ENCODE peak calls at places on chromosomes 1 and 21, in seven cellular contexts. One of them, this sample, is unnamed.

GRCh38 chr1:171188388-171189266 is 3.5 kb downstream of the FMO2 start:
- DNase-seq in T-helper 1 cell: peak
- DNase-seq in heart left ventricle: no peak
- DNase-seq in ELR: peak
- DNase-seq in substantia nigra: no peak
- DNase-seq in coronary artery: no peak
- DNase-seq in naive thymus-derived CD8-positive, alpha-beta T cell: peak
- DNase-seq in this sample: peak

GRCh38 chr1:201656670-201657032 is 117.7 kb downstream of the NAV1 start:
- DNase-seq in T-helper 1 cell: no peak
- DNase-seq in coronary artery: no peak
- DNase-seq in naive thymus-derived CD8-positive, alpha-beta T cell: no peak
- DNase-seq in ELR: no peak
- DNase-seq in substantia nigra: no peak
- DNase-seq in heart left ventricle: peak
- DNase-seq in this sample: no peak

GRCh38 chr21:26846036-26846931 is 1.1 kb upstream of the ADAMTS1 start:
- DNase-seq in coronary artery: peak
- DNase-seq in T-helper 1 cell: no peak
- DNase-seq in substantia nigra: peak
- DNase-seq in heart left ventricle: peak
- DNase-seq in naive thymus-derived CD8-positive, alpha-beta T cell: no peak
- DNase-seq in ELR: peak
- DNase-seq in this sample: no peak

GRCh38 chr1:66607458-66607857 is 73.5 kb downstream of the SGIP1 start:
- DNase-seq in heart left ventricle: no peak
- DNase-seq in naive thymus-derived CD8-positive, alpha-beta T cell: no peak
- DNase-seq in coronary artery: no peak
- DNase-seq in ELR: no peak
- DNase-seq in substantia nigra: no peak
- DNase-seq in T-helper 1 cell: no peak
- DNase-seq in this sample: no peak

GRCh38 chr1:18705811-18706210 is 75.2 kb downstream of the PAX7 start:
- DNase-seq in heart left ventricle: no peak
- DNase-seq in naive thymus-derived CD8-positive, alpha-beta T cell: no peak
- DNase-seq in coronary artery: no peak
- DNase-seq in ELR: no peak
- DNase-seq in substantia nigra: no peak
- DNase-seq in T-helper 1 cell: no peak
- DNase-seq in this sample: no peak

GRCh38 chr21:39451332-39452206 is at the start of gene SH3BGR:
- DNase-seq in T-helper 1 cell: no peak
- DNase-seq in naive thymus-derived CD8-positive, alpha-beta T cell: no peak
- DNase-seq in ELR: no peak
- DNase-seq in substantia nigra: peak
- DNase-seq in heart left ventricle: peak
- DNase-seq in coronary artery: peak
- DNase-seq in this sample: no peak

GRCh38 chr1:55245781-55246180 is 30.6 kb upstream of the USP24 start:
- DNase-seq in T-helper 1 cell: no peak
- DNase-seq in ELR: peak
- DNase-seq in coronary artery: no peak
- DNase-seq in naive thymus-derived CD8-positive, alpha-beta T cell: no peak
- DNase-seq in substantia nigra: no peak
- DNase-seq in heart left ventricle: no peak
- DNase-seq in this sample: no peak

GRCh38 chr1:241167121-241167619 is 189.8 kb downstream of the RGS7 start:
- DNase-seq in naive thymus-derived CD8-positive, alpha-beta T cell: no peak
- DNase-seq in heart left ventricle: no peak
- DNase-seq in substantia nigra: no peak
- DNase-seq in coronary artery: no peak
- DNase-seq in ELR: no peak
- DNase-seq in T-helper 1 cell: no peak
- DNase-seq in this sample: no peak

GRCh38 chr1:151568626-151569088 is 28.5 kb downstream of the TUFT1 start:
- DNase-seq in ELR: no peak
- DNase-seq in T-helper 1 cell: peak
- DNase-seq in naive thymus-derived CD8-positive, alpha-beta T cell: no peak
- DNase-seq in substantia nigra: no peak
- DNase-seq in heart left ventricle: no peak
- DNase-seq in coronary artery: no peak
- DNase-seq in this sample: no peak

GRCh38 chr1:15027515-15027948 is 126.0 kb upstream of the TMEM51 start:
- DNase-seq in substantia nigra: peak
- DNase-seq in ELR: peak
- DNase-seq in coronary artery: peak
- DNase-seq in T-helper 1 cell: no peak
- DNase-seq in naive thymus-derived CD8-positive, alpha-beta T cell: no peak
- DNase-seq in heart left ventricle: peak
- DNase-seq in this sample: no peak

GRCh38 chr1:118688891-118689290 is 299.3 kb downstream of the TBX15 start:
- DNase-seq in coronary artery: no peak
- DNase-seq in substantia nigra: no peak
- DNase-seq in ELR: no peak
- DNase-seq in heart left ventricle: no peak
- DNase-seq in naive thymus-derived CD8-positive, alpha-beta T cell: no peak
- DNase-seq in T-helper 1 cell: no peak
- DNase-seq in this sample: no peak

GRCh38 chr21:31282095-31282709 is 61.9 kb downstream of the TIAM1 start:
- DNase-seq in heart left ventricle: no peak
- DNase-seq in naive thymus-derived CD8-positive, alpha-beta T cell: no peak
- DNase-seq in coronary artery: no peak
- DNase-seq in substantia nigra: no peak
- DNase-seq in T-helper 1 cell: no peak
- DNase-seq in ELR: peak
- DNase-seq in this sample: no peak

GRCh38 chr1:113505357-113505756 is 115.0 kb downstream of the MAGI3 start:
- DNase-seq in heart left ventricle: no peak
- DNase-seq in coronary artery: no peak
- DNase-seq in ELR: no peak
- DNase-seq in naive thymus-derived CD8-positive, alpha-beta T cell: no peak
- DNase-seq in substantia nigra: no peak
- DNase-seq in T-helper 1 cell: no peak
- DNase-seq in this sample: no peak

GRCh38 chr1:84117868-84118267 is 26.2 kb upstream of the PRKACB start:
- DNase-seq in coronary artery: no peak
- DNase-seq in substantia nigra: no peak
- DNase-seq in heart left ventricle: no peak
- DNase-seq in ELR: peak
- DNase-seq in naive thymus-derived CD8-positive, alpha-beta T cell: no peak
- DNase-seq in T-helper 1 cell: no peak
- DNase-seq in this sample: no peak

GRCh38 chr1:116494745-116495144 is 76.1 kb downstream of the CD58 start:
- DNase-seq in coronary artery: no peak
- DNase-seq in T-helper 1 cell: no peak
- DNase-seq in ELR: no peak
- DNase-seq in naive thymus-derived CD8-positive, alpha-beta T cell: no peak
- DNase-seq in heart left ventricle: no peak
- DNase-seq in substantia nigra: no peak
- DNase-seq in this sample: no peak

GRCh38 chr1:36342426-36343185 is 19.2 kb upstream of the EVA1B start:
- DNase-seq in coronary artery: no peak
- DNase-seq in naive thymus-derived CD8-positive, alpha-beta T cell: peak
- DNase-seq in T-helper 1 cell: peak
- DNase-seq in ELR: peak
- DNase-seq in substantia nigra: no peak
- DNase-seq in heart left ventricle: peak
- DNase-seq in this sample: no peak

GRCh38 chr1:23166854-23167253 is 1.8 kb downstream of the LUZP1 start:
- DNase-seq in heart left ventricle: no peak
- DNase-seq in T-helper 1 cell: no peak
- DNase-seq in substantia nigra: no peak
- DNase-seq in naive thymus-derived CD8-positive, alpha-beta T cell: no peak
- DNase-seq in ELR: no peak
- DNase-seq in coronary artery: no peak
- DNase-seq in this sample: no peak

GRCh38 chr1:24929091-24929875 is 793 bp downstream of the RUNX3 start:
- DNase-seq in heart left ventricle: no peak
- DNase-seq in coronary artery: no peak
- DNase-seq in substantia nigra: no peak
- DNase-seq in naive thymus-derived CD8-positive, alpha-beta T cell: peak
- DNase-seq in ELR: peak
- DNase-seq in T-helper 1 cell: peak
- DNase-seq in this sample: no peak

GRCh38 chr1:15310544-15310943 is 63.5 kb downstream of the FHAD1 start:
- DNase-seq in heart left ventricle: no peak
- DNase-seq in substantia nigra: no peak
- DNase-seq in T-helper 1 cell: no peak
- DNase-seq in coronary artery: no peak
- DNase-seq in naive thymus-derived CD8-positive, alpha-beta T cell: no peak
- DNase-seq in ELR: no peak
- DNase-seq in this sample: no peak

GRCh38 chr1:200877839-200878551 is 5.2 kb downstream of the GPR25 start:
- DNase-seq in substantia nigra: no peak
- DNase-seq in ELR: no peak
- DNase-seq in coronary artery: no peak
- DNase-seq in heart left ventricle: no peak
- DNase-seq in T-helper 1 cell: no peak
- DNase-seq in naive thymus-derived CD8-positive, alpha-beta T cell: no peak
- DNase-seq in this sample: no peak

GRCh38 chr1:244861683-244862082 is 2.7 kb downstream of the HNRNPU start:
- DNase-seq in coronary artery: no peak
- DNase-seq in T-helper 1 cell: no peak
- DNase-seq in ELR: peak
- DNase-seq in naive thymus-derived CD8-positive, alpha-beta T cell: no peak
- DNase-seq in heart left ventricle: no peak
- DNase-seq in substantia nigra: no peak
- DNase-seq in this sample: no peak

GRCh38 chr1:202164271-202165037 is 4.1 kb upstream of the PTPN7 start:
- DNase-seq in naive thymus-derived CD8-positive, alpha-beta T cell: peak
- DNase-seq in substantia nigra: no peak
- DNase-seq in heart left ventricle: peak
- DNase-seq in coronary artery: no peak
- DNase-seq in ELR: no peak
- DNase-seq in T-helper 1 cell: peak
- DNase-seq in this sample: no peak

GRCh38 chr1:11059166-11059989 is 440 bp downstream of the SRM start:
- DNase-seq in heart left ventricle: no peak
- DNase-seq in T-helper 1 cell: peak
- DNase-seq in ELR: peak
- DNase-seq in substantia nigra: no peak
- DNase-seq in naive thymus-derived CD8-positive, alpha-beta T cell: no peak
- DNase-seq in coronary artery: no peak
- DNase-seq in this sample: no peak

GRCh38 chr21:43877936-43878575 is 13.0 kb downstream of the AGPAT3 start:
- DNase-seq in naive thymus-derived CD8-positive, alpha-beta T cell: no peak
- DNase-seq in heart left ventricle: no peak
- DNase-seq in coronary artery: no peak
- DNase-seq in substantia nigra: no peak
- DNase-seq in T-helper 1 cell: no peak
- DNase-seq in ELR: no peak
- DNase-seq in this sample: no peak

GRCh38 chr1:23964790-23965740 is 5.4 kb downstream of the PNRC2 start:
- DNase-seq in T-helper 1 cell: no peak
- DNase-seq in substantia nigra: no peak
- DNase-seq in heart left ventricle: no peak
- DNase-seq in naive thymus-derived CD8-positive, alpha-beta T cell: no peak
- DNase-seq in ELR: no peak
- DNase-seq in coronary artery: no peak
- DNase-seq in this sample: no peak

GRCh38 chr1:11337536-11338350 is 64.7 kb downstream of the UBIAD1 start:
- DNase-seq in ELR: peak
- DNase-seq in T-helper 1 cell: peak
- DNase-seq in heart left ventricle: no peak
- DNase-seq in naive thymus-derived CD8-positive, alpha-beta T cell: peak
- DNase-seq in coronary artery: no peak
- DNase-seq in substantia nigra: no peak
- DNase-seq in this sample: peak

GRCh38 chr1:109617291-109617801 is 2.1 kb downstream of the GNAT2 start:
- DNase-seq in naive thymus-derived CD8-positive, alpha-beta T cell: no peak
- DNase-seq in T-helper 1 cell: no peak
- DNase-seq in heart left ventricle: no peak
- DNase-seq in substantia nigra: no peak
- DNase-seq in coronary artery: no peak
- DNase-seq in ELR: peak
- DNase-seq in this sample: no peak

GRCh38 chr1:182795563-182796228 is 6.1 kb downstream of the NPL start:
- DNase-seq in substantia nigra: no peak
- DNase-seq in heart left ventricle: no peak
- DNase-seq in ELR: no peak
- DNase-seq in T-helper 1 cell: no peak
- DNase-seq in naive thymus-derived CD8-positive, alpha-beta T cell: no peak
- DNase-seq in coronary artery: no peak
- DNase-seq in this sample: no peak

GRCh38 chr1:243267346-243268283 is 11.8 kb downstream of the SDCCAG8 start:
- DNase-seq in coronary artery: no peak
- DNase-seq in naive thymus-derived CD8-positive, alpha-beta T cell: no peak
- DNase-seq in T-helper 1 cell: no peak
- DNase-seq in heart left ventricle: no peak
- DNase-seq in ELR: no peak
- DNase-seq in substantia nigra: no peak
- DNase-seq in this sample: no peak

GRCh38 chr1:100769323-100769722 is 49.8 kb downstream of the VCAM1 start:
- DNase-seq in ELR: peak
- DNase-seq in T-helper 1 cell: no peak
- DNase-seq in heart left ventricle: no peak
- DNase-seq in substantia nigra: no peak
- DNase-seq in naive thymus-derived CD8-positive, alpha-beta T cell: no peak
- DNase-seq in coronary artery: no peak
- DNase-seq in this sample: no peak